ENCODE peak calls at places on chromosome 3, in eight cellular contexts. Q, T, F, G, L, X, R and D are unnamed samples.

GRCh38 chr3:188369526-188369925 is 215.6 kb downstream of the LPP start:
- DNase-seq in Q (no peak), X (no peak), T (no peak), L (no peak), R (no peak), F (no peak), G (no peak), D (no peak)

GRCh38 chr3:196611761-196612483 is 27.6 kb upstream of the NRROS start:
- DNase-seq in F (no peak), Q (no peak), T (peak), L (no peak), G (no peak), X (no peak), R (no peak), D (no peak)

GRCh38 chr3:196666001-196666867 is 26.7 kb downstream of the NRROS start:
- DNase-seq in F (peak), X (no peak), Q (peak), R (peak), T (no peak), L (peak), G (no peak), D (no peak)

GRCh38 chr3:8307545-8308110 is 194.0 kb upstream of the LMCD1 start:
- DNase-seq in F (no peak), Q (no peak), X (no peak), R (no peak), L (no peak), G (no peak), T (no peak), D (no peak)

GRCh38 chr3:196654006-196654405 is 14.5 kb downstream of the NRROS start:
- DNase-seq in G (no peak), Q (no peak), F (no peak), X (no peak), T (no peak), R (no peak), L (peak), D (no peak)

GRCh38 chr3:186411994-186412393 is 50.0 kb upstream of the DGKG start:
- DNase-seq in R (no peak), T (no peak), Q (no peak), X (no peak), G (no peak), F (no peak), L (peak), D (no peak)

GRCh38 chr3:113148307-113148703 is 63.1 kb upstream of the BOC start:
- DNase-seq in Q (peak), L (peak), G (no peak), R (no peak), F (no peak), X (no peak), T (no peak), D (no peak)

GRCh38 chr3:105118905-105119304 is 247.8 kb upstream of the ALCAM start:
- DNase-seq in T (no peak), X (no peak), Q (no peak), F (no peak), G (no peak), R (peak), L (peak), D (no peak)

GRCh38 chr3:122745365-122746021 is 48.1 kb downstream of the HSPBAP1 start:
- DNase-seq in R (peak), X (no peak), F (no peak), L (peak), T (no peak), G (no peak), Q (no peak), D (no peak)

GRCh38 chr3:171541647-171542046 is 81.4 kb upstream of the TNIK start:
- DNase-seq in R (no peak), Q (no peak), X (no peak), G (no peak), L (no peak), F (no peak), T (no peak), D (no peak)

GRCh38 chr3:46695177-46695961 is 1.9 kb upstream of the ALS2CL start:
- DNase-seq in G (no peak), F (no peak), T (peak), R (no peak), X (peak), Q (no peak), L (no peak), D (peak)

GRCh38 chr3:49813497-49814174 is at the start of gene UBA7:
- DNase-seq in L (peak), Q (no peak), T (peak), R (peak), X (peak), G (peak), F (peak), D (peak)

GRCh38 chr3:13280122-13280790 is 139.9 kb downstream of the NUP210 start:
- DNase-seq in X (no peak), G (no peak), F (no peak), T (no peak), R (no peak), L (no peak), Q (no peak), D (no peak)

GRCh38 chr3:124885466-124886167 is 1.5 kb downstream of the ITGB5 start:
- DNase-seq in X (no peak), T (no peak), Q (no peak), L (peak), R (peak), F (no peak), G (no peak), D (no peak)

GRCh38 chr3:108182339-108182738 is 39.9 kb downstream of the IFT57 start:
- DNase-seq in G (no peak), L (peak), R (peak), T (no peak), Q (no peak), X (no peak), F (no peak), D (no peak)

GRCh38 chr3:197907196-197907595 is 42.8 kb upstream of the RPL35A start:
- DNase-seq in Q (no peak), L (no peak), R (peak), G (no peak), F (no peak), X (no peak), T (no peak), D (no peak)

GRCh38 chr3:38454179-38454883 is 641 bp downstream of the ACVR2B start:
- DNase-seq in R (peak), Q (peak), T (peak), F (peak), X (peak), L (peak), G (no peak), D (no peak)

GRCh38 chr3:25428003-25428861 is at the start of gene RARB:
- DNase-seq in T (no peak), R (peak), L (peak), X (peak), Q (peak), F (peak), G (peak), D (peak)

GRCh38 chr3:144677118-144677517 is 705.5 kb downstream of the DIPK2A start:
- DNase-seq in F (no peak), T (no peak), R (peak), G (no peak), L (no peak), Q (no peak), X (no peak), D (no peak)

GRCh38 chr3:42226470-42227425 is 39.2 kb downstream of the CCK start:
- DNase-seq in R (no peak), L (no peak), G (no peak), F (no peak), Q (no peak), X (no peak), T (no peak), D (no peak)

GRCh38 chr3:108099679-108100428 is 9.0 kb upstream of the CD47 start:
- DNase-seq in L (no peak), X (no peak), F (no peak), G (peak), T (peak), Q (no peak), R (no peak), D (no peak)

GRCh38 chr3:75136100-75136897 is 521.8 kb upstream of the CNTN3 start:
- DNase-seq in F (peak), G (no peak), X (no peak), T (peak), R (no peak), Q (no peak), L (no peak), D (no peak)

GRCh38 chr3:59321881-59322540 is 272.2 kb upstream of the CFAP20DC start:
- DNase-seq in Q (no peak), L (peak), T (no peak), G (no peak), X (no peak), F (no peak), R (no peak), D (no peak)

GRCh38 chr3:46692566-46692983 is 904 bp downstream of the ALS2CL start:
- DNase-seq in X (no peak), L (peak), F (peak), G (no peak), T (no peak), R (no peak), Q (no peak), D (peak)

GRCh38 chr3:152259480-152259879 is 9.2 kb upstream of the MBNL1 start:
- DNase-seq in F (no peak), L (no peak), G (no peak), Q (no peak), T (peak), X (no peak), R (no peak), D (no peak)

GRCh38 chr3:53056442-53056841 is 10.6 kb upstream of the SFMBT1 start:
- DNase-seq in Q (no peak), F (no peak), L (no peak), G (no peak), R (no peak), X (no peak), T (peak), D (no peak)

GRCh38 chr3:20924646-20925395 is 738.8 kb upstream of the SGO1 start:
- DNase-seq in T (no peak), X (no peak), R (peak), L (peak), Q (no peak), F (no peak), G (no peak), D (no peak)

GRCh38 chr3:128933213-128933921 is 53.9 kb downstream of the ACAD9 start:
- DNase-seq in F (no peak), L (no peak), Q (no peak), T (no peak), G (no peak), X (no peak), R (no peak), D (no peak)

GRCh38 chr3:186258968-186259367 is 103.1 kb downstream of the DGKG start:
- DNase-seq in F (no peak), R (no peak), G (no peak), T (no peak), L (no peak), Q (no peak), X (no peak), D (no peak)

GRCh38 chr3:52053307-52054304 is 2.8 kb downstream of the DUSP7 start:
- DNase-seq in R (peak), F (no peak), T (peak), L (peak), G (no peak), X (no peak), Q (no peak), D (no peak)

GRCh38 chr3:37149246-37149645 is 25.1 kb downstream of the LRRFIP2 start:
- DNase-seq in L (no peak), T (no peak), X (no peak), F (no peak), Q (no peak), R (no peak), G (no peak), D (peak)

GRCh38 chr3:158936530-158937113 is 134.8 kb downstream of the MFSD1 start:
- DNase-seq in Q (no peak), X (no peak), F (no peak), T (no peak), G (no peak), R (no peak), L (no peak), D (no peak)

GRCh38 chr3:151432624-151433372 is 28.1 kb downstream of the IGSF10 start:
- DNase-seq in F (no peak), L (no peak), T (no peak), X (no peak), Q (no peak), G (no peak), R (no peak), D (no peak)

GRCh38 chr3:194431553-194431952 is 32.5 kb upstream of the GP5 start:
- DNase-seq in G (no peak), R (no peak), F (no peak), L (no peak), Q (peak), X (no peak), T (no peak), D (no peak)

GRCh38 chr3:107431298-107432012 is 54.2 kb downstream of the CCDC54 start:
- DNase-seq in G (peak), L (peak), F (peak), X (peak), T (peak), R (peak), Q (peak), D (peak)

GRCh38 chr3:8982509-8982908 is 19.2 kb upstream of the RAD18 start:
- DNase-seq in G (no peak), R (peak), L (no peak), T (no peak), F (no peak), X (no peak), Q (no peak), D (no peak)